ENCODE peak calls at places on chromosome 21, in eight cellular contexts. K is AG09319; G is HEK293T; U is posterior vena cava; N is occipital lobe; R is left colon; B is CD8-positive, alpha-beta T cell; H is left ventricle myocardium inferior. L is an unnamed sample.

GRCh38 chr21:38766987-38767722 is 38.6 kb upstream of the ETS2 start:
- DNase-seq in K (no peak), G (no peak), U (no peak), N (no peak), R (peak), B (peak), H (no peak), L (peak)

GRCh38 chr21:42621166-42621827 is 32.1 kb upstream of the PDE9A start:
- DNase-seq in K (no peak), G (no peak), U (peak), N (no peak), R (peak), B (no peak), H (no peak), L (no peak)

GRCh38 chr21:18275740-18276139 is 31.1 kb downstream of the CHODL start:
- DNase-seq in K (no peak), G (no peak), U (no peak), N (no peak), R (no peak), B (no peak), H (no peak), L (no peak)

GRCh38 chr21:46083271-46084040 is 14.5 kb upstream of the COL6A2 start:
- DNase-seq in K (peak), G (peak), U (peak), N (no peak), R (no peak), B (no peak), H (no peak), L (no peak)

GRCh38 chr21:17829472-17829871 is 10.3 kb upstream of the C21orf91 start:
- DNase-seq in K (no peak), G (no peak), U (no peak), N (no peak), R (no peak), B (no peak), H (no peak), L (no peak)

GRCh38 chr21:39891111-39891510 is 23.9 kb downstream of the PCP4 start:
- DNase-seq in K (no peak), G (no peak), U (no peak), N (no peak), R (no peak), B (no peak), H (no peak), L (no peak)

GRCh38 chr21:26708223-26708800 is 135.2 kb upstream of the CYYR1 start:
- DNase-seq in K (no peak), G (no peak), U (no peak), N (no peak), R (no peak), B (no peak), H (no peak), L (no peak)

GRCh38 chr21:36700295-36700960 is 1.5 kb downstream of the SIM2 start:
- DNase-seq in K (no peak), G (no peak), U (no peak), N (no peak), R (no peak), B (no peak), H (no peak), L (no peak)

GRCh38 chr21:37764696-37765095 is 151.6 kb downstream of the KCNJ6 start:
- DNase-seq in K (no peak), G (no peak), U (no peak), N (no peak), R (no peak), B (no peak), H (no peak), L (no peak)

GRCh38 chr21:32020551-32020950 is 147.7 kb downstream of the HUNK start:
- DNase-seq in K (no peak), G (no peak), U (no peak), N (no peak), R (no peak), B (no peak), H (no peak), L (no peak)

GRCh38 chr21:45267390-45267760 is 20.3 kb downstream of the POFUT2 start:
- DNase-seq in K (no peak), G (no peak), U (peak), N (no peak), R (no peak), B (no peak), H (no peak), L (no peak)

GRCh38 chr21:33367309-33367973 is 35.8 kb upstream of the IFNGR2 start:
- DNase-seq in K (no peak), G (no peak), U (no peak), N (no peak), R (no peak), B (no peak), H (no peak), L (no peak)

GRCh38 chr21:29022141-29022540 is 2.3 kb upstream of the USP16 start:
- DNase-seq in K (no peak), G (no peak), U (no peak), N (no peak), R (no peak), B (peak), H (no peak), L (no peak)

GRCh38 chr21:34820051-34820450 is 151.3 kb downstream of the CLIC6 start:
- DNase-seq in K (no peak), G (no peak), U (peak), N (no peak), R (no peak), B (no peak), H (no peak), L (no peak)

GRCh38 chr21:42423197-42423675 is 19.5 kb downstream of the UBASH3A start:
- DNase-seq in K (no peak), G (no peak), U (no peak), N (no peak), R (no peak), B (no peak), H (no peak), L (peak)

GRCh38 chr21:32172106-32172505 is 106.7 kb downstream of the MIS18A start:
- DNase-seq in K (no peak), G (no peak), U (no peak), N (no peak), R (no peak), B (no peak), H (no peak), L (no peak)

GRCh38 chr21:36145259-36145658 is 10.4 kb downstream of the CBR3 start:
- DNase-seq in K (no peak), G (no peak), U (peak), N (no peak), R (no peak), B (no peak), H (no peak), L (no peak)

GRCh38 chr21:14522689-14523088 is 23.4 kb downstream of the SAMSN1 start:
- DNase-seq in K (no peak), G (no peak), U (no peak), N (no peak), R (no peak), B (no peak), H (no peak), L (no peak)

GRCh38 chr21:46069719-46070279 is 28.1 kb upstream of the COL6A2 start:
- DNase-seq in K (no peak), G (no peak), U (peak), N (no peak), R (no peak), B (no peak), H (no peak), L (peak)

GRCh38 chr21:45969921-45970673 is 11.5 kb upstream of the COL6A1 start:
- DNase-seq in K (no peak), G (no peak), U (no peak), N (no peak), R (no peak), B (no peak), H (no peak), L (no peak)

GRCh38 chr21:35861656-35862055 is 198.7 kb downstream of the SETD4 start:
- DNase-seq in K (no peak), G (no peak), U (no peak), N (no peak), R (no peak), B (no peak), H (no peak), L (no peak)

GRCh38 chr21:34819357-34819999 is 150.7 kb downstream of the CLIC6 start:
- DNase-seq in K (no peak), G (no peak), U (no peak), N (no peak), R (no peak), B (no peak), H (no peak), L (no peak)

GRCh38 chr21:14917762-14918161 is 147.0 kb downstream of the NRIP1 start:
- DNase-seq in K (no peak), G (no peak), U (no peak), N (no peak), R (no peak), B (no peak), H (no peak), L (no peak)

GRCh38 chr21:34344584-34344983 is 19.2 kb upstream of the KCNE2 start:
- DNase-seq in K (no peak), G (no peak), U (no peak), N (no peak), R (no peak), B (no peak), H (no peak), L (no peak)

GRCh38 chr21:26945916-26946315 is 21.0 kb downstream of the ADAMTS5 start:
- DNase-seq in K (no peak), G (no peak), U (peak), N (no peak), R (no peak), B (no peak), H (peak), L (no peak)

GRCh38 chr21:27507695-27508094 is 540.8 kb upstream of the ADAMTS5 start:
- DNase-seq in K (no peak), G (no peak), U (no peak), N (no peak), R (no peak), B (no peak), H (no peak), L (no peak)

GRCh38 chr21:34338226-34338625 is 25.6 kb upstream of the KCNE2 start:
- DNase-seq in K (no peak), G (no peak), U (no peak), N (no peak), R (no peak), B (no peak), H (no peak), L (no peak)

GRCh38 chr21:41610042-41610839 is 102.3 kb upstream of the TMPRSS2 start:
- DNase-seq in K (no peak), G (peak), U (no peak), N (no peak), R (peak), B (no peak), H (peak), L (no peak)